ENCODE peak calls at places on chromosomes 1 and 21, in ten cellular contexts. One of them, this sample, is unnamed.

GRCh38 chr1:172599912-172600311 is 59.0 kb upstream of the FASLG start:
- DNase-seq in body of pancreas: no peak
- DNase-seq in right lobe of liver: no peak
- DNase-seq in cardiac muscle cell: no peak
- DNase-seq in cardiac fibroblast: no peak
- DNase-seq in RWPE1: peak; percentile 44
- DNase-seq in Panc1: no peak
- DNase-seq in endodermal cell: no peak
- DNase-seq in nephron progenitor cell: no peak
- DNase-seq in Caco-2: no peak
- DNase-seq in this sample: no peak

GRCh38 chr1:116574581-116575291 is 3.9 kb upstream of the CD58 start:
- DNase-seq in Panc1: no peak
- DNase-seq in Caco-2: peak; percentile 55
- DNase-seq in cardiac muscle cell: peak; percentile 73
- DNase-seq in RWPE1: peak; percentile 79
- DNase-seq in nephron progenitor cell: peak; percentile 63
- DNase-seq in right lobe of liver: no peak
- DNase-seq in body of pancreas: peak; percentile 72
- DNase-seq in cardiac fibroblast: peak; percentile 81
- DNase-seq in endodermal cell: peak; percentile 80
- DNase-seq in this sample: no peak

GRCh38 chr21:31446206-31446900 is 102.3 kb upstream of the TIAM1 start:
- DNase-seq in endodermal cell: no peak
- DNase-seq in RWPE1: no peak
- DNase-seq in Caco-2: no peak
- DNase-seq in cardiac muscle cell: no peak
- DNase-seq in nephron progenitor cell: no peak
- DNase-seq in right lobe of liver: no peak
- DNase-seq in cardiac fibroblast: no peak
- DNase-seq in Panc1: no peak
- DNase-seq in body of pancreas: no peak
- DNase-seq in this sample: no peak

GRCh38 chr1:3702990-3703728 is 49.1 kb upstream of the CCDC27 start:
- DNase-seq in Panc1: no peak
- DNase-seq in cardiac fibroblast: peak; percentile 53
- DNase-seq in body of pancreas: no peak
- DNase-seq in nephron progenitor cell: peak; percentile 41
- DNase-seq in right lobe of liver: no peak
- DNase-seq in endodermal cell: peak; percentile 67
- DNase-seq in RWPE1: no peak
- DNase-seq in cardiac muscle cell: no peak
- DNase-seq in Caco-2: no peak
- DNase-seq in this sample: no peak

GRCh38 chr1:226100436-226101347 is 38.2 kb downstream of the H3-3A start:
- DNase-seq in body of pancreas: peak; percentile 56
- DNase-seq in cardiac fibroblast: peak; percentile 75
- DNase-seq in Panc1: no peak
- DNase-seq in endodermal cell: peak; percentile 77
- DNase-seq in RWPE1: no peak
- DNase-seq in Caco-2: no peak
- DNase-seq in right lobe of liver: peak; percentile 49
- DNase-seq in nephron progenitor cell: peak; percentile 57
- DNase-seq in cardiac muscle cell: no peak
- DNase-seq in this sample: peak; percentile 37

GRCh38 chr1:10951977-10952376 is 60.5 kb upstream of the TARDBP start:
- DNase-seq in nephron progenitor cell: no peak
- DNase-seq in Panc1: no peak
- DNase-seq in Caco-2: no peak
- DNase-seq in RWPE1: no peak
- DNase-seq in endodermal cell: no peak
- DNase-seq in cardiac muscle cell: peak; percentile 50
- DNase-seq in right lobe of liver: no peak
- DNase-seq in cardiac fibroblast: no peak
- DNase-seq in body of pancreas: no peak
- DNase-seq in this sample: no peak

GRCh38 chr1:226424228-226425003 is 16.5 kb upstream of the PARP1 start:
- DNase-seq in Caco-2: peak; percentile 34
- DNase-seq in endodermal cell: peak; percentile 54
- DNase-seq in body of pancreas: no peak
- DNase-seq in RWPE1: peak; percentile 65
- DNase-seq in nephron progenitor cell: no peak
- DNase-seq in cardiac muscle cell: peak; percentile 72
- DNase-seq in cardiac fibroblast: peak; percentile 44
- DNase-seq in right lobe of liver: no peak
- DNase-seq in Panc1: no peak
- DNase-seq in this sample: no peak

GRCh38 chr1:209403921-209404320 is 179.6 kb upstream of the CAMK1G start:
- DNase-seq in right lobe of liver: no peak
- DNase-seq in Panc1: no peak
- DNase-seq in cardiac muscle cell: no peak
- DNase-seq in cardiac fibroblast: no peak
- DNase-seq in endodermal cell: no peak
- DNase-seq in nephron progenitor cell: no peak
- DNase-seq in body of pancreas: no peak
- DNase-seq in RWPE1: peak; percentile 80
- DNase-seq in Caco-2: no peak
- DNase-seq in this sample: no peak

GRCh38 chr1:26783646-26784022 is 4.1 kb upstream of the PIGV start:
- DNase-seq in cardiac muscle cell: no peak
- DNase-seq in Panc1: no peak
- DNase-seq in body of pancreas: no peak
- DNase-seq in nephron progenitor cell: no peak
- DNase-seq in endodermal cell: no peak
- DNase-seq in cardiac fibroblast: no peak
- DNase-seq in right lobe of liver: no peak
- DNase-seq in Caco-2: no peak
- DNase-seq in RWPE1: no peak
- DNase-seq in this sample: no peak

GRCh38 chr1:2555634-2556276 is 416 bp upstream of the TNFRSF14 start:
- DNase-seq in right lobe of liver: peak; percentile 90
- DNase-seq in cardiac muscle cell: no peak
- DNase-seq in Caco-2: no peak
- DNase-seq in cardiac fibroblast: peak; percentile 38
- DNase-seq in Panc1: no peak
- DNase-seq in nephron progenitor cell: no peak
- DNase-seq in endodermal cell: no peak
- DNase-seq in RWPE1: no peak
- DNase-seq in body of pancreas: peak; percentile 51
- DNase-seq in this sample: peak; percentile 97

GRCh38 chr1:161816201-161816600 is 50.1 kb downstream of the ATF6 start:
- DNase-seq in cardiac fibroblast: peak; percentile 20
- DNase-seq in RWPE1: no peak
- DNase-seq in endodermal cell: no peak
- DNase-seq in Caco-2: no peak
- DNase-seq in cardiac muscle cell: no peak
- DNase-seq in Panc1: no peak
- DNase-seq in nephron progenitor cell: no peak
- DNase-seq in right lobe of liver: no peak
- DNase-seq in body of pancreas: no peak
- DNase-seq in this sample: no peak

GRCh38 chr1:16717174-16718108 is 22.9 kb upstream of the RNU1-4 start:
- DNase-seq in Caco-2: no peak
- DNase-seq in body of pancreas: peak; percentile 16
- DNase-seq in cardiac muscle cell: peak; percentile 63
- DNase-seq in RWPE1: no peak
- DNase-seq in nephron progenitor cell: peak; percentile 54
- DNase-seq in cardiac fibroblast: no peak
- DNase-seq in right lobe of liver: no peak
- DNase-seq in Panc1: no peak
- DNase-seq in endodermal cell: peak; percentile 68
- DNase-seq in this sample: peak; percentile 95
- TF ChIP-seq CTCF in Caco-2: no peak
- TF ChIP-seq CTCF in body of pancreas: no peak
- TF ChIP-seq CTCF in cardiac muscle cell: no peak
- TF ChIP-seq CTCF in RWPE1: no peak
- TF ChIP-seq CTCF in nephron progenitor cell: no peak
- TF ChIP-seq CTCF in cardiac fibroblast: no peak
- TF ChIP-seq CTCF in right lobe of liver: no peak
- TF ChIP-seq CTCF in Panc1: no peak
- TF ChIP-seq CTCF in endodermal cell: no peak
- TF ChIP-seq CTCF in this sample: no peak

GRCh38 chr1:167526659-167527383 is 8.5 kb upstream of the CD247 start:
- DNase-seq in Panc1: no peak
- DNase-seq in body of pancreas: no peak
- DNase-seq in Caco-2: no peak
- DNase-seq in endodermal cell: no peak
- DNase-seq in nephron progenitor cell: no peak
- DNase-seq in RWPE1: no peak
- DNase-seq in cardiac fibroblast: no peak
- DNase-seq in right lobe of liver: no peak
- DNase-seq in cardiac muscle cell: no peak
- DNase-seq in this sample: no peak

GRCh38 chr1:167532375-167532774 is 14.0 kb upstream of the CD247 start:
- DNase-seq in cardiac fibroblast: no peak
- DNase-seq in right lobe of liver: no peak
- DNase-seq in endodermal cell: no peak
- DNase-seq in Caco-2: peak; percentile 62
- DNase-seq in RWPE1: no peak
- DNase-seq in nephron progenitor cell: no peak
- DNase-seq in Panc1: no peak
- DNase-seq in body of pancreas: no peak
- DNase-seq in cardiac muscle cell: no peak
- DNase-seq in this sample: no peak

GRCh38 chr1:167529829-167530474 is 11.6 kb upstream of the CD247 start:
- DNase-seq in RWPE1: no peak
- DNase-seq in nephron progenitor cell: no peak
- DNase-seq in Panc1: no peak
- DNase-seq in cardiac fibroblast: no peak
- DNase-seq in Caco-2: no peak
- DNase-seq in endodermal cell: no peak
- DNase-seq in cardiac muscle cell: no peak
- DNase-seq in body of pancreas: no peak
- DNase-seq in right lobe of liver: no peak
- DNase-seq in this sample: no peak

GRCh38 chr1:167524651-167525050 is 6.3 kb upstream of the CD247 start:
- DNase-seq in RWPE1: no peak
- DNase-seq in nephron progenitor cell: no peak
- DNase-seq in Panc1: no peak
- DNase-seq in body of pancreas: no peak
- DNase-seq in Caco-2: peak; percentile 49
- DNase-seq in endodermal cell: no peak
- DNase-seq in cardiac fibroblast: peak; percentile 27
- DNase-seq in right lobe of liver: no peak
- DNase-seq in cardiac muscle cell: no peak
- DNase-seq in this sample: no peak

DNA sequence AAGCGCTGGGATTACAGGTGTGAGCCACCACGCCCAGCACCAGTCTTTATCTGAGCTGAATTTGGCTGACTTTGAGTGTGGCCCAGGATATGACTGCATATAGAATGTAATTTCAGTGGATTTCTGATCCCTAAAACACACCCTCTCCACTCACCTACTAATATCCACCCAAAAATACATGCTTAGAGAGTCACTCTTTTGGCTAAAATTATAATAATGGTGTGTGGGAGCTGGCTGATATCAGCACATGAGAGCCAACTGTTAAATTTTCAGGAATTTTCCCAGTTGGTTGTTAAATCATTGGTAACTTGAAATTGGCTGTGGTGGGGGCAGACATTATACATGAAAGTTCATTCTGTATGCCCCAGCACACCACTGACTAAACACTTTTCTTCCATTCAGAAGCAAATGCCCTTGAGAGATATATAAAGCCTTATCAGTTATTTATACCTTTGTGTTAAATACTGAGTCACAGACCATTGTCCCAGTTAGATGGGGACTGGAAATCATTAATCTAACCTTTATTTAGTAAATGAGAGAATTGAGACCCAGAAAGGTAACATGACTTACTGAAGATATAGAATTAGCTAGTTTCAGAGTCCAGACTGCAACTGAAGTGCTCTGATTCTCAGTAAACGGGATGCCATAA is 9.9 kb upstream of the CD247 start:
- DNase-seq in Caco-2: no peak
- DNase-seq in nephron progenitor cell: no peak
- DNase-seq in body of pancreas: no peak
- DNase-seq in cardiac fibroblast: no peak
- DNase-seq in endodermal cell: no peak
- DNase-seq in Panc1: no peak
- DNase-seq in RWPE1: no peak
- DNase-seq in right lobe of liver: no peak
- DNase-seq in cardiac muscle cell: no peak
- DNase-seq in this sample: no peak
- TF ChIP-seq CTCF in Caco-2: no peak
- TF ChIP-seq CTCF in nephron progenitor cell: no peak
- TF ChIP-seq CTCF in body of pancreas: no peak
- TF ChIP-seq CTCF in cardiac fibroblast: no peak
- TF ChIP-seq CTCF in endodermal cell: no peak
- TF ChIP-seq CTCF in Panc1: no peak
- TF ChIP-seq CTCF in RWPE1: no peak
- TF ChIP-seq CTCF in right lobe of liver: no peak
- TF ChIP-seq CTCF in cardiac muscle cell: no peak
- TF ChIP-seq CTCF in this sample: no peak

DNA sequence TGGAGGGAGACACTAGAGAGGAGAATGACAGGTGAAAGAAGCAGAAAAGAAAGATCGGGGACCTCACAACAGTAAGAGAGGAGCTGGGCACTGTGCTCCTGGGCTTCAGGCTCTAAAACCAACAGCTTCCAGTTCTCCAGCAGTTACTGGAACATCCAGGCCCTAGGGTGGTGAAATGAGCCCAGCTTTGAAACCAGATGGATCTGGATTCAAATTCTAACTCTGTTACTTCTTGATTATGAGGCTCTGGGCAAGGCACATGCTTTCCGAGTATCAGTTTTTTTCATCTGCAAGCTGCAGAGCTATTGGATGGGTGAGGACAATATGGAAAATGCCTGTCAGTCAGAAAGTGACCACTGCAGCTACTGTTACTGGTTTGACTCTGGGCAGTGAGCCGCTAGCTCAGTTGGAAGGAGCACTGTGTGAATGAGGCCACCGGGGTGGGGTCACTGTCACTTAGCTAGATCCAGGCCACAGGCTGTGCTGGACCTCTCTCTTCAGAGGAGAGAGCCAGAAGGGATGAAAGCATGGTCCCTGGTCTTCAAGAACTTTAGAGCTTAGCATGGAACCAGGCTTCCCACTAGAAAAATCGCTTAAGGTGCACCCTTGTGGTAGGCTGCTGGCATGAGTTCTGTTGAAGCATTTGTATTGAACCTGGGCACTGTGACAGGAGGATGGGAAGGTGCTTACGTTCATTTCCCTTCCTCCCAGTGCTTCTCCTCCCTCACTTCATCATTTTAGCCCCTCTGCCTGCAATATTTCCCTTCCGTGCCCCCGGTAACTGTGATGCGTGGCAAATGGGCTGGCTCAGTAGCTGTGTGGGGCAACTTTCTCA is 12.2 kb downstream of the PLEKHO1 start:
- DNase-seq in cardiac muscle cell: peak; percentile 35
- DNase-seq in nephron progenitor cell: no peak
- DNase-seq in endodermal cell: no peak
- DNase-seq in Caco-2: no peak
- DNase-seq in Panc1: no peak
- DNase-seq in RWPE1: no peak
- DNase-seq in body of pancreas: no peak
- DNase-seq in right lobe of liver: no peak
- DNase-seq in cardiac fibroblast: peak; percentile 52
- DNase-seq in this sample: no peak
- TF ChIP-seq CTCF in cardiac muscle cell: no peak
- TF ChIP-seq CTCF in nephron progenitor cell: no peak
- TF ChIP-seq CTCF in endodermal cell: peak; percentile 44
- TF ChIP-seq CTCF in Caco-2: no peak
- TF ChIP-seq CTCF in Panc1: no peak
- TF ChIP-seq CTCF in RWPE1: no peak
- TF ChIP-seq CTCF in body of pancreas: no peak
- TF ChIP-seq CTCF in right lobe of liver: no peak
- TF ChIP-seq CTCF in cardiac fibroblast: no peak
- TF ChIP-seq CTCF in this sample: no peak

GRCh38 chr1:156123356-156124196 is 9.1 kb downstream of the LMNA start:
- DNase-seq in endodermal cell: peak; percentile 96
- DNase-seq in body of pancreas: peak; percentile 93
- DNase-seq in Caco-2: peak; percentile 73
- DNase-seq in Panc1: peak; percentile 88
- DNase-seq in right lobe of liver: peak; percentile 94
- DNase-seq in cardiac fibroblast: peak; percentile 98
- DNase-seq in cardiac muscle cell: peak; percentile 96
- DNase-seq in nephron progenitor cell: no peak
- DNase-seq in RWPE1: peak; percentile 79
- DNase-seq in this sample: peak; percentile 98
- TF ChIP-seq CTCF in endodermal cell: peak; percentile 75
- TF ChIP-seq CTCF in body of pancreas: no peak
- TF ChIP-seq CTCF in Caco-2: peak; percentile 17
- TF ChIP-seq CTCF in Panc1: peak; percentile 71
- TF ChIP-seq CTCF in right lobe of liver: no peak
- TF ChIP-seq CTCF in cardiac fibroblast: peak; percentile 36
- TF ChIP-seq CTCF in cardiac muscle cell: peak; percentile 25
- TF ChIP-seq CTCF in nephron progenitor cell: no peak
- TF ChIP-seq CTCF in RWPE1: peak; percentile 18
- TF ChIP-seq CTCF in this sample: no peak